ENCODE peak calls at places on chromosomes 2 and 18, in nine cellular contexts. Y is M059J, N is left cardiac atrium, H is AG04449, U is endothelial cell, X is 8988T, F is A673, A is uterus, M is NAMALWA. V is an unnamed sample.

GRCh38 chr2:132651115-132652099 is 18.6 kb downstream of the LYPD1 start:
- DNase-seq in F (peak; percentile 45), A (no peak), U (peak; percentile 16), Y (peak; percentile 67), M (no peak), H (no peak), X (no peak), N (no peak), V (peak; percentile 58)

GRCh38 chr2:70868970-70869369 is 33.4 kb upstream of the CD207 start:
- DNase-seq in A (no peak), H (no peak), X (no peak), F (no peak), M (no peak), U (no peak), Y (no peak), N (no peak), V (no peak)

GRCh38 chr18:3966985-3967856 is 487.9 kb downstream of the DLGAP1 start:
- DNase-seq in X (no peak), N (no peak), A (no peak), Y (peak; percentile 41), F (no peak), U (no peak), H (peak; percentile 24), M (no peak), V (peak; percentile 34)

GRCh38 chr18:57353940-57354461 is 1.6 kb downstream of the ST8SIA3 start:
- DNase-seq in X (no peak), Y (no peak), A (no peak), F (peak; percentile 46), H (no peak), N (peak; percentile 49), U (peak; percentile 87), M (no peak), V (peak; percentile 94)

GRCh38 chr2:160427629-160428424 is 65.8 kb downstream of the RBMS1 start:
- DNase-seq in M (peak; percentile 75), N (no peak), F (peak; percentile 94), U (no peak), H (no peak), A (no peak), Y (peak; percentile 54), X (no peak), V (no peak)

GRCh38 chr2:104853926-104854506 is at the start of gene POU3F3:
- DNase-seq in Y (peak; percentile 79), H (no peak), F (peak; percentile 94), U (peak; percentile 86), A (peak; percentile 63), X (no peak), N (peak; percentile 77), M (no peak), V (peak; percentile 98)

GRCh38 chr18:36009214-36009613 is 36.7 kb downstream of the RMP24 start:
- DNase-seq in M (no peak), A (no peak), U (no peak), F (no peak), H (no peak), Y (no peak), X (no peak), N (no peak), V (no peak)

GRCh38 chr2:2662847-2663356 is 331.8 kb upstream of the MYT1L start:
- DNase-seq in H (no peak), U (no peak), N (no peak), M (no peak), X (no peak), A (no peak), F (no peak), Y (no peak), V (no peak)

GRCh38 chr2:173171924-173172643 is 96.4 kb downstream of the MAP3K20 start:
- DNase-seq in M (no peak), N (no peak), H (no peak), U (no peak), X (no peak), F (peak; percentile 57), A (no peak), Y (peak; percentile 65), V (no peak)

GRCh38 chr18:78420116-78420515 is 559.5 kb upstream of the SALL3 start:
- DNase-seq in X (no peak), F (no peak), A (no peak), M (no peak), Y (no peak), N (no peak), U (no peak), H (no peak), V (no peak)

GRCh38 chr2:8217366-8218125 is 464.3 kb upstream of the ID2 start:
- DNase-seq in A (no peak), Y (no peak), F (no peak), X (no peak), U (no peak), N (no peak), H (no peak), M (no peak), V (no peak)

GRCh38 chr2:239151201-239152131 is 249.4 kb downstream of the HDAC4 start:
- DNase-seq in A (peak; percentile 66), U (no peak), Y (no peak), X (no peak), F (no peak), H (no peak), M (no peak), N (peak; percentile 21), V (no peak)

GRCh38 chr2:176075476-176075875 is 8.3 kb downstream of the EVX2 start:
- DNase-seq in X (no peak), Y (no peak), H (no peak), N (no peak), A (no peak), U (peak; percentile 40), F (peak; percentile 63), M (no peak), V (no peak)